ENCODE peak calls at places on chromosome 20, in six cellular contexts. H is IMR-90, U is A549, Z is HepG2, J is HCT116, M is SK-N-SH. N is an unnamed sample.

GRCh38 chr20:10665791-10666190 is 8.0 kb downstream of the JAG1 start:
- DNase-seq in H (peak), U (no peak), Z (no peak), J (no peak), M (no peak), N (no peak)

GRCh38 chr20:53917145-53918009 is 153.0 kb downstream of the BCAS1 start:
- DNase-seq in H (no peak), U (no peak), Z (no peak), J (no peak), M (peak), N (no peak)

GRCh38 chr20:10919549-10920140 is 245.8 kb upstream of the JAG1 start:
- DNase-seq in H (peak), U (no peak), Z (no peak), J (no peak), M (no peak), N (no peak)

GRCh38 chr20:47389867-47390347 is 33.4 kb upstream of the ZMYND8 start:
- DNase-seq in H (peak), U (peak), Z (no peak), J (no peak), M (no peak), N (no peak)

GRCh38 chr20:52905235-52905634 is 66.9 kb upstream of the TSHZ2 start:
- DNase-seq in H (no peak), U (no peak), Z (no peak), J (no peak), M (no peak), N (no peak)

GRCh38 chr20:44068780-44069191 is 118.2 kb downstream of the JPH2 start:
- DNase-seq in H (no peak), U (no peak), Z (no peak), J (no peak), M (no peak), N (no peak)

GRCh38 chr20:37319120-37319717 is 26.7 kb upstream of the SRC start:
- DNase-seq in H (peak), U (no peak), Z (no peak), J (no peak), M (peak), N (no peak)

GRCh38 chr20:53369871-53370270 is 223.8 kb downstream of the ZNF217 start:
- DNase-seq in H (no peak), U (no peak), Z (no peak), J (no peak), M (no peak), N (no peak)

GRCh38 chr20:24917797-24918578 is 31.1 kb upstream of the CST7 start:
- DNase-seq in H (peak), U (peak), Z (peak), J (peak), M (peak), N (peak)

GRCh38 chr20:1927217-1927616 is 32.0 kb downstream of the SIRPA start:
- DNase-seq in H (no peak), U (no peak), Z (no peak), J (no peak), M (no peak), N (no peak)

GRCh38 chr20:63064310-63064709 is 57.5 kb upstream of the BHLHE23 start:
- DNase-seq in H (no peak), U (no peak), Z (no peak), J (no peak), M (no peak), N (no peak)

GRCh38 chr20:46438156-46438750 is 31.8 kb upstream of the ELMO2 start:
- DNase-seq in H (peak), U (peak), Z (peak), J (peak), M (peak), N (peak)

GRCh38 chr20:32772046-32772445 is 9.9 kb downstream of the DNMT3B start:
- DNase-seq in H (no peak), U (no peak), Z (peak), J (no peak), M (no peak), N (no peak)

GRCh38 chr20:53805895-53806384 is 212.3 kb upstream of the ZNF217 start:
- DNase-seq in H (peak), U (peak), Z (no peak), J (no peak), M (no peak), N (no peak)

GRCh38 chr20:21505810-21506530 is 7.9 kb downstream of the NKX2-2 start:
- DNase-seq in H (peak), U (peak), Z (no peak), J (peak), M (peak), N (peak)

GRCh38 chr20:14220986-14221385 is 116.4 kb downstream of the FLRT3 start:
- DNase-seq in H (no peak), U (no peak), Z (no peak), J (no peak), M (no peak), N (no peak)

GRCh38 chr20:50005378-50006020 is 22.7 kb downstream of the SNAI1 start:
- DNase-seq in H (no peak), U (no peak), Z (no peak), J (no peak), M (no peak), N (no peak)

GRCh38 chr20:49695830-49696229 is 17.8 kb downstream of the B4GALT5 start:
- DNase-seq in H (no peak), U (no peak), Z (no peak), J (no peak), M (no peak), N (no peak)

GRCh38 chr20:4375881-4376280 is 345.8 kb upstream of the PRND start:
- DNase-seq in H (peak), U (no peak), Z (no peak), J (no peak), M (no peak), N (no peak)

GRCh38 chr20:15319444-15319843 is 982.0 kb upstream of the FLRT3 start:
- DNase-seq in H (no peak), U (no peak), Z (no peak), J (no peak), M (no peak), N (no peak)

GRCh38 chr20:58458342-58459057 is 56.7 kb downstream of the APCDD1L start:
- DNase-seq in H (peak), U (no peak), Z (no peak), J (no peak), M (no peak), N (no peak)

GRCh38 chr20:60206259-60206658 is 248.0 kb downstream of the CDH26 start:
- DNase-seq in H (peak), U (peak), Z (peak), J (peak), M (peak), N (no peak)

GRCh38 chr20:38680492-38681118 is 43.7 kb upstream of the SLC32A1 start:
- DNase-seq in H (peak), U (no peak), Z (peak), J (no peak), M (no peak), N (no peak)

GRCh38 chr20:57664476-57664875 is 44.2 kb upstream of the ZBP1 start:
- DNase-seq in H (no peak), U (no peak), Z (no peak), J (no peak), M (no peak), N (no peak)

GRCh38 chr20:11323821-11324220 is 593.9 kb upstream of the BTBD3 start:
- DNase-seq in H (no peak), U (no peak), Z (no peak), J (no peak), M (no peak), N (no peak)

GRCh38 chr20:37284691-37285124 is 4.7 kb upstream of the MANBAL start:
- DNase-seq in H (no peak), U (no peak), Z (no peak), J (no peak), M (no peak), N (no peak)

GRCh38 chr20:10504893-10505292 is 69.8 kb downstream of the SLX4IP start:
- DNase-seq in H (peak), U (no peak), Z (no peak), J (no peak), M (no peak), N (no peak)

GRCh38 chr20:10637062-10637559 is 36.7 kb downstream of the JAG1 start:
- DNase-seq in H (peak), U (no peak), Z (no peak), J (no peak), M (no peak), N (no peak)

GRCh38 chr20:58130574-58130973 is 97.9 kb downstream of the ANKRD60 start:
- DNase-seq in H (no peak), U (no peak), Z (no peak), J (no peak), M (no peak), N (no peak)

GRCh38 chr20:6160736-6161135 is 37.9 kb upstream of the FERMT1 start:
- DNase-seq in H (no peak), U (no peak), Z (no peak), J (no peak), M (no peak), N (no peak)
- TF ChIP-seq RAD21 in H (no peak), U (no peak), Z (no peak), J (no peak), M (no peak), N (no peak)

GRCh38 chr20:61953789-61954125 is 111.9 kb downstream of the TAF4 start:
- DNase-seq in H (no peak), U (no peak), Z (no peak), J (no peak), M (no peak), N (no peak)
- TF ChIP-seq RAD21 in H (no peak), U (no peak), Z (no peak), J (no peak), M (no peak), N (no peak)

GRCh38 chr20:45392733-45393132 is 14.6 kb upstream of the TP53TG5 start:
- DNase-seq in H (no peak), U (no peak), Z (no peak), J (no peak), M (no peak), N (no peak)
- TF ChIP-seq RAD21 in H (no peak), U (peak), Z (no peak), J (peak), M (no peak), N (peak)

GRCh38 chr20:41245086-41245707 is 72.3 kb downstream of the ZHX3 start:
- DNase-seq in H (peak), U (no peak), Z (peak), J (no peak), M (no peak), N (peak)
- TF ChIP-seq RAD21 in H (no peak), U (no peak), Z (no peak), J (no peak), M (no peak), N (peak)

N was measured in H1.